ENCODE peak calls at places on chromosomes 2 and 18, in four cellular contexts. O is sigmoid colon, Z is SJSA1, R is astrocyte. I is an unnamed sample.

GRCh38 chr2:65885266-65885665 is 452.9 kb upstream of the SPRED2 start:
- DNase-seq in O (no peak), Z (no peak), R (no peak), I (no peak)

GRCh38 chr2:98915751-98916358 is 20.2 kb downstream of the CRACDL start:
- DNase-seq in O (peak), Z (no peak), R (peak), I (no peak)

GRCh38 chr18:32379891-32380290 is 90.8 kb downstream of the GAREM1 start:
- DNase-seq in O (no peak), Z (no peak), R (no peak), I (no peak)

GRCh38 chr2:226799976-226800940 is 638 bp upstream of the IRS1 start:
- DNase-seq in O (peak), Z (peak), R (no peak), I (no peak)

GRCh38 chr18:8721716-8722115 is 16.4 kb downstream of the MTCL1 start:
- DNase-seq in O (no peak), Z (peak), R (peak), I (no peak)

GRCh38 chr2:16674154-16674553 is 8.5 kb upstream of the CYRIA start:
- DNase-seq in O (no peak), Z (no peak), R (no peak), I (no peak)

GRCh38 chr2:23867449-23867848 is 59.5 kb downstream of the ATAD2B start:
- DNase-seq in O (no peak), Z (no peak), R (no peak), I (no peak)

GRCh38 chr2:45301307-45302010 is 292.2 kb upstream of the SIX2 start:
- DNase-seq in O (no peak), Z (no peak), R (no peak), I (no peak)

GRCh38 chr2:168278424-168278888 is 31.1 kb upstream of the STK39 start:
- DNase-seq in O (no peak), Z (no peak), R (peak), I (no peak)

GRCh38 chr2:64250063-64250462 is 105.8 kb upstream of the PELI1 start:
- DNase-seq in O (no peak), Z (no peak), R (no peak), I (no peak)

GRCh38 chr18:49041677-49042570 is 91.2 kb upstream of the SMAD7 start:
- DNase-seq in O (peak), Z (peak), R (peak), I (peak)

GRCh38 chr2:71327916-71328315 is 3.7 kb upstream of the ZNF638 start:
- DNase-seq in O (no peak), Z (no peak), R (no peak), I (no peak)

GRCh38 chr2:10211822-10212438 is 89.4 kb downstream of the RRM2 start:
- DNase-seq in O (no peak), Z (no peak), R (no peak), I (no peak)

GRCh38 chr2:111667542-111668273 is 216.3 kb downstream of the ANAPC1 start:
- DNase-seq in O (no peak), Z (peak), R (peak), I (no peak)

GRCh38 chr2:174764281-174765063 is at the start of gene CHRNA1:
- DNase-seq in O (no peak), Z (no peak), R (peak), I (no peak)

GRCh38 chr2:135603543-135603942 is 72.3 kb downstream of the R3HDM1 start:
- DNase-seq in O (no peak), Z (no peak), R (no peak), I (no peak)

GRCh38 chr2:78718483-78718882 is 307.0 kb upstream of the REG3G start:
- DNase-seq in O (no peak), Z (no peak), R (peak), I (no peak)

GRCh38 chr2:72146357-72147302 is 1.0 kb downstream of the CYP26B1 start:
- DNase-seq in O (peak), Z (peak), R (no peak), I (no peak)

GRCh38 chr2:133390151-133390550 is 178.1 kb downstream of the NCKAP5 start:
- DNase-seq in O (no peak), Z (no peak), R (peak), I (no peak)

GRCh38 chr2:126227250-126227649 is 428.7 kb upstream of the GYPC start:
- DNase-seq in O (no peak), Z (no peak), R (no peak), I (no peak)

GRCh38 chr2:219218279-219219112 is at the start of gene ABCB6:
- DNase-seq in O (peak), Z (peak), R (peak), I (peak)

GRCh38 chr2:15730545-15731212 is 139.0 kb downstream of the DDX1 start:
- DNase-seq in O (peak), Z (peak), R (peak), I (peak)

GRCh38 chr2:153808675-153809074 is 63.0 kb upstream of the GALNT13 start:
- DNase-seq in O (no peak), Z (no peak), R (no peak), I (no peak)

GRCh38 chr18:79465392-79465991 is 69.8 kb downstream of the NFATC1 start:
- DNase-seq in O (no peak), Z (peak), R (no peak), I (no peak)

GRCh38 chr2:63792523-63792922 is 49.2 kb upstream of the UGP2 start:
- DNase-seq in O (no peak), Z (peak), R (peak), I (peak)

GRCh38 chr2:26948800-26949199 is 21.6 kb upstream of the MAPRE3 start:
- DNase-seq in O (no peak), Z (no peak), R (no peak), I (no peak)

GRCh38 chr2:105180491-105180972 is 61.0 kb upstream of the GPR45 start:
- DNase-seq in O (no peak), Z (no peak), R (no peak), I (no peak)

GRCh38 chr2:199932312-199932855 is 21.3 kb downstream of the C2orf69 start:
- DNase-seq in O (no peak), Z (no peak), R (peak), I (no peak)

GRCh38 chr18:49491857-49492693 is 5.0 kb upstream of the C18orf32 start:
- DNase-seq in O (peak), Z (peak), R (peak), I (peak)

GRCh38 chr2:63721082-63721424 is 120.6 kb upstream of the UGP2 start:
- DNase-seq in O (no peak), Z (no peak), R (no peak), I (no peak)

GRCh38 chr2:137252934-137253333 is 487.6 kb downstream of the THSD7B start:
- DNase-seq in O (no peak), Z (no peak), R (peak), I (no peak)

GRCh38 chr2:178418426-178418825 is 32.5 kb downstream of the PRKRA start:
- DNase-seq in O (no peak), Z (no peak), R (peak), I (peak)

GRCh38 chr2:171237754-171238505 is 77.2 kb upstream of the TLK1 start:
- DNase-seq in O (no peak), Z (no peak), R (no peak), I (no peak)

GRCh38 chr2:138090330-138090729 is 126.1 kb downstream of the HNMT start:
- DNase-seq in O (no peak), Z (no peak), R (peak), I (no peak)

GRCh38 chr2:29053680-29054400 is 20.5 kb downstream of the PCARE start:
- DNase-seq in O (peak), Z (no peak), R (no peak), I (no peak)

GRCh38 chr2:14750433-14750832 is 117.9 kb downstream of the LRATD1 start:
- DNase-seq in O (no peak), Z (no peak), R (no peak), I (no peak)

GRCh38 chr2:36513661-36514060 is 84.3 kb downstream of the FEZ2 start:
- DNase-seq in O (no peak), Z (no peak), R (no peak), I (no peak)

GRCh38 chr2:39491653-39492052 is 54.6 kb upstream of the MAP4K3 start:
- DNase-seq in O (no peak), Z (no peak), R (no peak), I (no peak)

GRCh38 chr2:39490586-39490985 is 53.5 kb upstream of the MAP4K3 start:
- DNase-seq in O (no peak), Z (no peak), R (no peak), I (no peak)

GRCh38 chr2:39487398-39488250 is 50.5 kb upstream of the MAP4K3 start:
- DNase-seq in O (no peak), Z (no peak), R (peak), I (no peak)

GRCh38 chr2:39486071-39486470 is 49.0 kb upstream of the MAP4K3 start:
- DNase-seq in O (no peak), Z (no peak), R (no peak), I (no peak)

DNA sequence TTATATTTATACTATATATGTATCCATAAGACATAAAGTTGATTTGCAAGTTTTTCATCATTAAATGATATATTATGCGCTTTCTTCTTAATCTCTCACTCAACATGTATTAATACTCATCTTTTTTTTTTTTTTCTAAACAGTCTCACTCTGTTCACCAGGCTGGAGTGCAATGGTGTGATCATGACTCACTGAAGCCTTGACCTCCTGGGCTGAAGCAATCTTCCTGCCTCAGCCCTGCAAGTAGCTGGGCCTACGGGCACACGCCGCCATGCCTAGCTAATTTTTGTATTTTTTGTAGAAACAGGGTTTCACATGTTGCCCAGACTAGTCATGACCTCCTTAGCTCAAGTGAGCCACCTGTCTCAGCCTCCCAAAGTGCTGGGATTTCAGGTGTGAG is 51.4 kb upstream of the MAP4K3 start:
- DNase-seq in O (peak), Z (no peak), R (peak), I (no peak)
- H3K27ac ChIP-seq in O (no peak), Z (no peak), R (peak), I (peak)

GRCh38 chr2:102968375-102968774 is 206.5 kb downstream of the TMEM182 start:
- DNase-seq in O (no peak), Z (no peak), R (no peak), I (no peak)

GRCh38 chr2:102971661-102972060 is 209.8 kb downstream of the TMEM182 start:
- DNase-seq in O (no peak), Z (no peak), R (peak), I (no peak)

GRCh38 chr2:102967451-102967850 is 205.6 kb downstream of the TMEM182 start:
- DNase-seq in O (no peak), Z (no peak), R (peak), I (no peak)
- H3K27ac ChIP-seq in O (no peak), Z (no peak), R (peak), I (no peak)

GRCh38 chr2:144596074-144596871 is 76.4 kb upstream of the ZEB2 start:
- DNase-seq in O (no peak), Z (peak), R (peak), I (peak)

GRCh38 chr2:144595279-144595678 is 75.4 kb upstream of the ZEB2 start:
- DNase-seq in O (no peak), Z (no peak), R (no peak), I (no peak)

GRCh38 chr2:144597894-144598593 is 78.1 kb upstream of the ZEB2 start:
- DNase-seq in O (no peak), Z (no peak), R (no peak), I (no peak)

GRCh38 chr2:144592500-144593256 is 72.8 kb upstream of the ZEB2 start:
- DNase-seq in O (no peak), Z (no peak), R (no peak), I (no peak)

GRCh38 chr2:144595686-144596073 is 75.8 kb upstream of the ZEB2 start:
- DNase-seq in O (no peak), Z (no peak), R (no peak), I (no peak)
- H3K27ac ChIP-seq in O (no peak), Z (peak), R (no peak), I (no peak)

GRCh38 chr2:55010149-55010591 is 40.1 kb downstream of the RTN4 start:
- DNase-seq in O (peak), Z (no peak), R (peak), I (no peak)
- H3K27ac ChIP-seq in O (peak), Z (no peak), R (peak), I (no peak)

DNA sequence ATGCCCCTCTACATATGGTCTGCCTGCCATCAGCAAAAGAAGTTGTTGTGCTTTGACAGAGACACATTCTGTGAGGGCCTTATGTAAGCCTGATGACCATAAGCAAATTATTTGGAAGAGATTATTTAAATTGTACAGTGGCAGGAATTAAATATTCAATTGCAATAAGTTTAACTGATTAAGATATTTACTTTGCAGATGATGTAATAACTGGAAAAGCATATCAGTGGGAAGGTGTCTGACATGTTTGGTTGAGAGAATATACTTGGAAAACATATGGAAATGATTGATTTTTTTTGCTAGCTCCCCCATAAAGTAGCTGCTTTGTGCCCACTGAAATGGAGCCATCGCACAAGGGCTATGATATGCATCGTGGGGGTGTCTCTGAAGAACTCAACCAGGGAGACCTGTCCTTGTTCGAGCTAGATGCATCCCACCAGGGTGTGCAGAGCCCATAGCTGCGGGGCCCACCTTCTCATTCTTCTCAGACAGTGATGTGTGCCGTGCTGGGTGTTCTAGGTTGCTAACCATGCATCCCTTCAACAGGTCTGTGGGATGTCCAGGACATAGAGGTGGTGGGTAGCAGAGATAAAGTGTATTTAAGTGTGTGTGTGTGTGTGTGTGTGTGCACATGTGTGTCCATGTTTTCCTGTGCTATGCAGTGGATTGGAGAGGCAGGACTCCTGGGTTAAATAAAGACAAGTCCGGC is 90.4 kb upstream of the PARD3B start:
- DNase-seq in O (no peak), Z (no peak), R (no peak), I (no peak)
- H3K27ac ChIP-seq in O (peak), Z (peak), R (no peak), I (no peak)

I was measured in AG04450.